ENCODE peak calls at places on chromosome 19, in five cellular contexts. One of them, this sample, is unnamed.

GRCh38 chr19:16442386-16443276 is 29.1 kb downstream of the EPS15L1 start:
- DNase-seq in stimulated activated CD8-positive, alpha-beta memory T cell treated with anti-CD3 and anti-CD28 coated beads, Interleukin-7, amount 100 ng/mL, for 1 hour: no peak
- DNase-seq in thoracic aorta: no peak
- DNase-seq in NCI-H226: no peak
- DNase-seq in AG04449: no peak
- DNase-seq in this sample: no peak

GRCh38 chr19:55406869-55407624 is 541 bp downstream of the UBE2S start:
- DNase-seq in stimulated activated CD8-positive, alpha-beta memory T cell treated with anti-CD3 and anti-CD28 coated beads, Interleukin-7, amount 100 ng/mL, for 1 hour: no peak
- DNase-seq in AG04449: no peak
- DNase-seq in thoracic aorta: no peak
- DNase-seq in NCI-H226: no peak
- DNase-seq in this sample: peak; percentile 77

GRCh38 chr19:3239367-3239766 is 14.9 kb downstream of the CELF5 start:
- DNase-seq in stimulated activated CD8-positive, alpha-beta memory T cell treated with anti-CD3 and anti-CD28 coated beads, Interleukin-7, amount 100 ng/mL, for 1 hour: no peak
- DNase-seq in AG04449: no peak
- DNase-seq in NCI-H226: no peak
- DNase-seq in thoracic aorta: no peak
- DNase-seq in this sample: no peak

GRCh38 chr19:7772752-7773291 is 9.8 kb downstream of the CLEC4M start:
- DNase-seq in AG04449: no peak
- DNase-seq in NCI-H226: peak; percentile 69
- DNase-seq in thoracic aorta: no peak
- DNase-seq in stimulated activated CD8-positive, alpha-beta memory T cell treated with anti-CD3 and anti-CD28 coated beads, Interleukin-7, amount 100 ng/mL, for 1 hour: no peak
- DNase-seq in this sample: no peak

GRCh38 chr19:49073514-49074378 is 1.2 kb upstream of the KCNA7 start:
- DNase-seq in stimulated activated CD8-positive, alpha-beta memory T cell treated with anti-CD3 and anti-CD28 coated beads, Interleukin-7, amount 100 ng/mL, for 1 hour: no peak
- DNase-seq in AG04449: no peak
- DNase-seq in thoracic aorta: no peak
- DNase-seq in NCI-H226: no peak
- DNase-seq in this sample: no peak

GRCh38 chr19:39710333-39710890 is 6.1 kb downstream of the LGALS14 start:
- DNase-seq in NCI-H226: no peak
- DNase-seq in thoracic aorta: no peak
- DNase-seq in AG04449: no peak
- DNase-seq in stimulated activated CD8-positive, alpha-beta memory T cell treated with anti-CD3 and anti-CD28 coated beads, Interleukin-7, amount 100 ng/mL, for 1 hour: no peak
- DNase-seq in this sample: no peak

GRCh38 chr19:5338661-5339469 is 1.7 kb downstream of the PTPRS start:
- DNase-seq in stimulated activated CD8-positive, alpha-beta memory T cell treated with anti-CD3 and anti-CD28 coated beads, Interleukin-7, amount 100 ng/mL, for 1 hour: no peak
- DNase-seq in NCI-H226: no peak
- DNase-seq in AG04449: no peak
- DNase-seq in thoracic aorta: no peak
- DNase-seq in this sample: peak; percentile 36

GRCh38 chr19:11160119-11160768 is 4.7 kb upstream of the SPC24 start:
- DNase-seq in thoracic aorta: no peak
- DNase-seq in NCI-H226: peak; percentile 68
- DNase-seq in stimulated activated CD8-positive, alpha-beta memory T cell treated with anti-CD3 and anti-CD28 coated beads, Interleukin-7, amount 100 ng/mL, for 1 hour: no peak
- DNase-seq in AG04449: no peak
- DNase-seq in this sample: no peak

GRCh38 chr19:1064661-1065605 is 2.0 kb upstream of the ARHGAP45 start:
- DNase-seq in NCI-H226: peak; percentile 83
- DNase-seq in thoracic aorta: no peak
- DNase-seq in AG04449: no peak
- DNase-seq in stimulated activated CD8-positive, alpha-beta memory T cell treated with anti-CD3 and anti-CD28 coated beads, Interleukin-7, amount 100 ng/mL, for 1 hour: no peak
- DNase-seq in this sample: peak; percentile 82